ENCODE peak calls at places on chromosomes 4 and X, in eight cellular contexts. One of them, this sample, is unnamed. For H3K36me3, the result is how much of the 10 kb centered on the place peaks cover.

GRCh38 chr4:96149911-96150310 is 310.0 kb downstream of the PDHA2 start:
- DNase-seq in kidney epithelial cell: no peak
- DNase-seq in BJ: no peak
- DNase-seq in astrocyte: no peak
- DNase-seq in GM23338: no peak
- DNase-seq in stomach: no peak
- DNase-seq in lung: no peak
- DNase-seq in left ventricle myocardium inferior: no peak
- DNase-seq in this sample: no peak

GRCh38 chr4:151850751-151851150 is 89.9 kb upstream of the GATB start:
- DNase-seq in GM23338: no peak
- DNase-seq in astrocyte: no peak
- DNase-seq in lung: no peak
- DNase-seq in stomach: no peak
- DNase-seq in BJ: peak
- DNase-seq in left ventricle myocardium inferior: no peak
- DNase-seq in kidney epithelial cell: no peak
- DNase-seq in this sample: no peak

GRCh38 chr4:78059524-78059889 is 2.4 kb downstream of the FRAS1 start:
- DNase-seq in stomach: peak
- DNase-seq in astrocyte: peak
- DNase-seq in lung: peak
- DNase-seq in BJ: peak
- DNase-seq in GM23338: peak
- DNase-seq in left ventricle myocardium inferior: peak
- DNase-seq in kidney epithelial cell: peak
- DNase-seq in this sample: no peak

GRCh38 chr4:152106113-152106763 is 345.4 kb upstream of the GATB start:
- DNase-seq in kidney epithelial cell: peak
- DNase-seq in stomach: peak
- DNase-seq in left ventricle myocardium inferior: peak
- DNase-seq in BJ: peak
- DNase-seq in astrocyte: peak
- DNase-seq in lung: peak
- DNase-seq in GM23338: peak
- DNase-seq in this sample: peak

GRCh38 chrX:20144491-20144890 is 2.9 kb upstream of the EIF1AX start:
- DNase-seq in GM23338: no peak
- DNase-seq in left ventricle myocardium inferior: no peak
- DNase-seq in lung: no peak
- DNase-seq in BJ: no peak
- DNase-seq in kidney epithelial cell: peak
- DNase-seq in stomach: no peak
- DNase-seq in astrocyte: peak
- DNase-seq in this sample: no peak

GRCh38 chr4:78024085-78024484 is 33.0 kb upstream of the FRAS1 start:
- DNase-seq in GM23338: no peak
- DNase-seq in astrocyte: no peak
- DNase-seq in left ventricle myocardium inferior: no peak
- DNase-seq in stomach: no peak
- DNase-seq in lung: no peak
- DNase-seq in kidney epithelial cell: no peak
- DNase-seq in BJ: no peak
- DNase-seq in this sample: no peak

GRCh38 chr4:87017580-87018061 is 82.8 kb downstream of the AFF1 start:
- DNase-seq in GM23338: no peak
- DNase-seq in left ventricle myocardium inferior: no peak
- DNase-seq in stomach: no peak
- DNase-seq in kidney epithelial cell: no peak
- DNase-seq in BJ: peak
- DNase-seq in lung: no peak
- DNase-seq in astrocyte: peak
- DNase-seq in this sample: no peak

GRCh38 chr4:151173751-151174325 is 74.4 kb downstream of the RPS3A start:
- DNase-seq in left ventricle myocardium inferior: peak
- DNase-seq in lung: peak
- DNase-seq in kidney epithelial cell: no peak
- DNase-seq in astrocyte: no peak
- DNase-seq in GM23338: no peak
- DNase-seq in BJ: no peak
- DNase-seq in stomach: no peak
- DNase-seq in this sample: no peak

GRCh38 chr4:2741626-2742025 is 14.5 kb downstream of the TNIP2 start:
- DNase-seq in astrocyte: peak
- DNase-seq in stomach: no peak
- DNase-seq in BJ: no peak
- DNase-seq in GM23338: no peak
- DNase-seq in lung: no peak
- DNase-seq in left ventricle myocardium inferior: no peak
- DNase-seq in kidney epithelial cell: no peak
- DNase-seq in this sample: no peak

GRCh38 chr4:24507439-24507838 is 76.9 kb downstream of the DHX15 start:
- DNase-seq in left ventricle myocardium inferior: no peak
- DNase-seq in GM23338: no peak
- DNase-seq in kidney epithelial cell: no peak
- DNase-seq in BJ: no peak
- DNase-seq in stomach: no peak
- DNase-seq in lung: no peak
- DNase-seq in astrocyte: no peak
- DNase-seq in this sample: no peak

GRCh38 chr4:147019061-147019460 is 73.4 kb upstream of the TTC29 start:
- DNase-seq in GM23338: peak
- DNase-seq in astrocyte: peak
- DNase-seq in kidney epithelial cell: peak
- DNase-seq in left ventricle myocardium inferior: peak
- DNase-seq in lung: peak
- DNase-seq in BJ: no peak
- DNase-seq in stomach: peak
- DNase-seq in this sample: peak

GRCh38 chr4:134278675-134279074 is 77.1 kb upstream of the PABPC4L start:
- DNase-seq in kidney epithelial cell: no peak
- DNase-seq in GM23338: no peak
- DNase-seq in astrocyte: peak
- DNase-seq in stomach: no peak
- DNase-seq in BJ: peak
- DNase-seq in left ventricle myocardium inferior: no peak
- DNase-seq in lung: no peak
- DNase-seq in this sample: no peak

GRCh38 chr4:2251795-2252529 is 9.9 kb downstream of the MXD4 start:
- DNase-seq in kidney epithelial cell: no peak
- DNase-seq in stomach: peak
- DNase-seq in astrocyte: no peak
- DNase-seq in lung: peak
- DNase-seq in GM23338: no peak
- DNase-seq in BJ: no peak
- DNase-seq in left ventricle myocardium inferior: no peak
- DNase-seq in this sample: peak

GRCh38 chrX:16100673-16101072 is 22.7 kb upstream of the GRPR start:
- DNase-seq in BJ: no peak
- DNase-seq in astrocyte: no peak
- DNase-seq in GM23338: no peak
- DNase-seq in left ventricle myocardium inferior: no peak
- DNase-seq in stomach: no peak
- DNase-seq in lung: no peak
- DNase-seq in kidney epithelial cell: no peak
- DNase-seq in this sample: no peak

GRCh38 chr4:165440415-165440882 is 61.6 kb downstream of the CPE start:
- DNase-seq in lung: no peak
- DNase-seq in stomach: no peak
- DNase-seq in BJ: no peak
- DNase-seq in left ventricle myocardium inferior: no peak
- DNase-seq in astrocyte: peak
- DNase-seq in GM23338: peak
- DNase-seq in kidney epithelial cell: peak
- DNase-seq in this sample: no peak

GRCh38 chrX:53599781-53600396 is 86.6 kb downstream of the HUWE1 start:
- DNase-seq in left ventricle myocardium inferior: no peak
- DNase-seq in lung: no peak
- DNase-seq in stomach: no peak
- DNase-seq in BJ: no peak
- DNase-seq in kidney epithelial cell: no peak
- DNase-seq in GM23338: no peak
- DNase-seq in astrocyte: peak
- DNase-seq in this sample: no peak
- H3K36me3 ChIP-seq in left ventricle myocardium inferior: half or more
- H3K36me3 ChIP-seq in lung: under half
- H3K36me3 ChIP-seq in stomach: half or more
- H3K36me3 ChIP-seq in BJ: under half
- H3K36me3 ChIP-seq in kidney epithelial cell: under half
- H3K36me3 ChIP-seq in GM23338: half or more
- H3K36me3 ChIP-seq in astrocyte: under half
- H3K36me3 ChIP-seq in this sample: half or more

GRCh38 chrX:130139474-130140201 is 26.0 kb downstream of the AIFM1 start:
- DNase-seq in stomach: no peak
- DNase-seq in BJ: no peak
- DNase-seq in lung: no peak
- DNase-seq in GM23338: peak
- DNase-seq in kidney epithelial cell: no peak
- DNase-seq in astrocyte: no peak
- DNase-seq in left ventricle myocardium inferior: no peak
- DNase-seq in this sample: no peak
- H3K36me3 ChIP-seq in stomach: half or more
- H3K36me3 ChIP-seq in BJ: under half
- H3K36me3 ChIP-seq in lung: under half
- H3K36me3 ChIP-seq in GM23338: under half
- H3K36me3 ChIP-seq in kidney epithelial cell: under half
- H3K36me3 ChIP-seq in astrocyte: under half
- H3K36me3 ChIP-seq in left ventricle myocardium inferior: half or more
- H3K36me3 ChIP-seq in this sample: half or more

DNA sequence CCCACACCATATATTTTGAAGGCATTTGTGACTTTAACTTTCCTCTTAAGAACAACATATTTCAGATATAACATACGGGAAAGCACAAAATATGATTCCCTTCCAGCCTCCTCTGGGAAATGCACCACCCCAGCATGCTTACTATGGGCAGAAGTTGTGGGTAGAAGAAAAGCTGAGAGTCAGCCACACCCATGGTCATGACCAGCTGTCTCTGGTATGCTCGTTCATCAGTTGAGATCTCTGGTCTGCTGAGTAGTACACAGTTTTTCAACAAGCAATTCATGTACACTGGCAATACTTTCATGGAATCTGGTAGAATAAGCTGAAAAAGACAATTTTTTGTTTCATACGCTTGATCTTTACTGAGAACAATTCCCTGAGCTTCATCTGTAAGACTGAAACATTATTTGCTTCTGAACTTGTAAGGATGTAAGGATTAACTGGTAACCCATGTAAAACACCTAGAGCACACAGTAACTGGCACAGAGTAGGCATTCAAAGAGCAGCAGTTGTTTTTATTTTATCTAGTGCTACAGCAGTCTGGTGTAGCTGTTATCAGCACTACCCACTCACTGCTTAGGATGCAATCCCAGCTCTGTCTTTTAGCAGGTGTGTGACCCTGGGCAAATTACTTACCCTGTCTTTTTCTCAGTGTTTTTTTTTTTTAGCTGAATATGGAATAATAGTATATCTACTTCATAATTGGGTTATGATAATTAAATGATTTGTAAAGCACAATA is 47.6 kb downstream of the METTL14 start:
- DNase-seq in stomach: no peak
- DNase-seq in GM23338: no peak
- DNase-seq in left ventricle myocardium inferior: no peak
- DNase-seq in lung: no peak
- DNase-seq in BJ: no peak
- DNase-seq in kidney epithelial cell: no peak
- DNase-seq in astrocyte: peak
- DNase-seq in this sample: no peak
- H3K36me3 ChIP-seq in stomach: half or more
- H3K36me3 ChIP-seq in GM23338: under half
- H3K36me3 ChIP-seq in left ventricle myocardium inferior: half or more
- H3K36me3 ChIP-seq in lung: under half
- H3K36me3 ChIP-seq in BJ: under half
- H3K36me3 ChIP-seq in kidney epithelial cell: under half
- H3K36me3 ChIP-seq in astrocyte: half or more
- H3K36me3 ChIP-seq in this sample: under half

GRCh38 chr4:89316931-89317366 is 9.3 kb upstream of the GPRIN3 start:
- DNase-seq in BJ: no peak
- DNase-seq in GM23338: no peak
- DNase-seq in kidney epithelial cell: peak
- DNase-seq in lung: no peak
- DNase-seq in left ventricle myocardium inferior: no peak
- DNase-seq in stomach: no peak
- DNase-seq in astrocyte: peak
- DNase-seq in this sample: no peak

GRCh38 chr4:89311433-89311832 is 3.8 kb upstream of the GPRIN3 start:
- DNase-seq in astrocyte: no peak
- DNase-seq in left ventricle myocardium inferior: no peak
- DNase-seq in lung: no peak
- DNase-seq in kidney epithelial cell: no peak
- DNase-seq in GM23338: no peak
- DNase-seq in BJ: no peak
- DNase-seq in stomach: no peak
- DNase-seq in this sample: no peak

GRCh38 chr4:89312066-89312465 is 4.5 kb upstream of the GPRIN3 start:
- DNase-seq in BJ: no peak
- DNase-seq in astrocyte: peak
- DNase-seq in kidney epithelial cell: no peak
- DNase-seq in left ventricle myocardium inferior: no peak
- DNase-seq in lung: no peak
- DNase-seq in GM23338: no peak
- DNase-seq in stomach: no peak
- DNase-seq in this sample: no peak

GRCh38 chr4:89316187-89316586 is 8.6 kb upstream of the GPRIN3 start:
- DNase-seq in kidney epithelial cell: no peak
- DNase-seq in GM23338: no peak
- DNase-seq in BJ: no peak
- DNase-seq in astrocyte: no peak
- DNase-seq in left ventricle myocardium inferior: no peak
- DNase-seq in stomach: no peak
- DNase-seq in lung: no peak
- DNase-seq in this sample: no peak

GRCh38 chr4:89314291-89314690 is 6.7 kb upstream of the GPRIN3 start:
- DNase-seq in left ventricle myocardium inferior: no peak
- DNase-seq in lung: no peak
- DNase-seq in kidney epithelial cell: no peak
- DNase-seq in BJ: no peak
- DNase-seq in GM23338: no peak
- DNase-seq in stomach: no peak
- DNase-seq in astrocyte: no peak
- DNase-seq in this sample: no peak
- H3K36me3 ChIP-seq in left ventricle myocardium inferior: under half
- H3K36me3 ChIP-seq in lung: under half
- H3K36me3 ChIP-seq in kidney epithelial cell: under half
- H3K36me3 ChIP-seq in BJ: under half
- H3K36me3 ChIP-seq in GM23338: under half
- H3K36me3 ChIP-seq in stomach: under half
- H3K36me3 ChIP-seq in astrocyte: under half
- H3K36me3 ChIP-seq in this sample: under half

This sample was measured in DND-41.